ENCODE peak calls at places on chromosomes 16 and 17, in eight cellular contexts. R is islet precursor cell; F is hepatocyte; H is GM04503; K is cardiac muscle cell; S is GM13977; P is activated CD4-positive, alpha-beta T cell treated with anti-CD3 and anti-CD28 coated beads, Interleukin-2, amount 50 U/mL, for 48 hours; G is cerebellar nuclear complex. M is an unnamed sample.

GRCh38 chr16:59356709-59357108 is 622.6 kb upstream of the GOT2 start:
- DNase-seq in G (no peak), S (no peak), K (peak; percentile 51), R (peak; percentile 68), F (peak; percentile 8), P (no peak), H (no peak), M (peak; percentile 40)

GRCh38 chr17:52148288-52148968 is 10.1 kb downstream of the CA10 start:
- DNase-seq in P (no peak), K (no peak), G (no peak), F (no peak), H (no peak), S (no peak), R (no peak), M (no peak)

GRCh38 chr16:12160815-12161550 is 184.4 kb downstream of the SNX29 start:
- DNase-seq in F (no peak), R (no peak), S (peak; percentile 68), P (peak; percentile 13), H (no peak), K (no peak), G (no peak), M (no peak)

GRCh38 chr16:1433263-1433560 is 2.3 kb downstream of the PERCC1 start:
- DNase-seq in G (no peak), S (no peak), H (no peak), P (no peak), F (no peak), K (no peak), R (no peak), M (no peak)

GRCh38 chr17:74877592-74878543 is 5.1 kb upstream of the FDXR start:
- DNase-seq in G (no peak), K (peak; percentile 57), S (no peak), P (no peak), H (no peak), R (no peak), F (peak; percentile 57), M (no peak)

GRCh38 chr17:4529533-4530152 is 25.5 kb downstream of the MYBBP1A start:
- DNase-seq in P (no peak), R (no peak), G (no peak), K (no peak), H (no peak), S (no peak), F (no peak), M (no peak)

GRCh38 chr16:70159355-70160348 is 13.9 kb upstream of the CLEC18C start:
- DNase-seq in H (no peak), S (no peak), R (no peak), F (no peak), K (peak; percentile 20), P (no peak), G (no peak), M (no peak)

GRCh38 chr17:8019665-8020064 is 17.2 kb downstream of the GUCY2D start:
- DNase-seq in F (no peak), R (peak; percentile 53), H (no peak), K (no peak), G (no peak), S (no peak), P (no peak), M (no peak)

GRCh38 chr17:33028778-33029177 is 37.1 kb downstream of the SPACA3 start:
- DNase-seq in G (no peak), P (no peak), F (no peak), R (peak; percentile 22), K (no peak), H (no peak), S (no peak), M (no peak)

GRCh38 chr16:69123894-69124293 is 8.5 kb downstream of the CHTF8 start:
- DNase-seq in P (peak; percentile 46), H (no peak), S (peak; percentile 75), G (peak; percentile 39), F (peak; percentile 76), R (no peak), K (peak; percentile 72), M (peak; percentile 34)

GRCh38 chr17:39652635-39653315 is 12.4 kb upstream of the TCAP start:
- DNase-seq in G (no peak), K (peak; percentile 66), F (peak; percentile 38), P (no peak), S (no peak), R (no peak), H (no peak), M (peak; percentile 88)

GRCh38 chr16:4683255-4684029 is 9.9 kb upstream of the NUDT16L1 start:
- DNase-seq in H (no peak), K (no peak), P (no peak), R (no peak), S (no peak), G (no peak), F (no peak), M (no peak)

M was measured in ELF-1.